ENCODE peak calls at places on chromosomes 12 and 14, in four cellular contexts. G is upper lobe of left lung, P is lower leg skin, W is cardiac fibroblast. N is an unnamed sample.
A peak's percentile ranks its signal among the peaks of the same experiment; 100 is the strongest.

GRCh38 chr12:1429980-1430379 is 164.4 kb downstream of the FBXL14 start:
- DNase-seq in W (peak; percentile 95), G (no peak), P (no peak), N (peak; percentile 73)

GRCh38 chr14:89186850-89187376 is 230.1 kb downstream of the FOXN3 start:
- DNase-seq in G (no peak), P (no peak), W (peak; percentile 47), N (no peak)

GRCh38 chr12:9134981-9135628 is 19.4 kb upstream of the A2M start:
- DNase-seq in G (peak; percentile 63), W (no peak), P (no peak), N (no peak)

GRCh38 chr12:45349911-45350310 is 134.0 kb downstream of the ANO6 start:
- DNase-seq in W (peak; percentile 33), P (no peak), G (no peak), N (no peak)

GRCh38 chr14:95681153-95681552 is 5.1 kb upstream of the TCL1B start:
- DNase-seq in G (no peak), P (peak; percentile 15), W (no peak), N (no peak)

GRCh38 chr12:90977224-90977623 is 22.2 kb upstream of the CCER1 start:
- DNase-seq in P (no peak), W (no peak), G (no peak), N (no peak)

GRCh38 chr12:123388948-123389559 is 5.1 kb downstream of the KMT5A start:
- DNase-seq in W (no peak), P (no peak), G (peak; percentile 89), N (no peak)

GRCh38 chr14:102899516-102899900 is 23.0 kb upstream of the AMN start:
- DNase-seq in G (no peak), P (no peak), W (no peak), N (no peak)

GRCh38 chr12:127811988-127812387 is 455.0 kb upstream of the TMEM132C start:
- DNase-seq in G (no peak), W (peak; percentile 3), P (no peak), N (peak; percentile 62)

GRCh38 chr12:108773798-108774788 is 42.8 kb upstream of the CORO1C start:
- DNase-seq in P (peak; percentile 95), W (peak; percentile 82), G (peak; percentile 85), N (peak; percentile 23)

GRCh38 chr14:47596232-47596631 is 79.2 kb downstream of the MDGA2 start:
- DNase-seq in P (no peak), W (no peak), G (no peak), N (no peak)

GRCh38 chr12:122975790-122976647 is 975 bp downstream of the OGFOD2 start:
- DNase-seq in P (no peak), G (no peak), W (no peak), N (no peak)

GRCh38 chr12:56601503-56601902 is 28.6 kb downstream of the BAZ2A start:
- DNase-seq in G (no peak), W (no peak), P (no peak), N (no peak)

GRCh38 chr14:29919845-29920244 is 7.8 kb downstream of the PRKD1 start:
- DNase-seq in G (no peak), W (no peak), P (no peak), N (no peak)

GRCh38 chr12:122982494-122982850 is 2.0 kb downstream of the ARL6IP4 start:
- DNase-seq in P (no peak), W (no peak), G (no peak), N (no peak)

GRCh38 chr12:116053479-116054195 is 223.9 kb downstream of the MED13L start:
- DNase-seq in G (no peak), W (peak; percentile 95), P (peak; percentile 83), N (peak; percentile 75)

GRCh38 chr12:91858186-91858585 is 287.5 kb downstream of the BTG1 start:
- DNase-seq in W (no peak), G (no peak), P (no peak), N (no peak)

GRCh38 chr14:54470701-54471100 is 18.1 kb downstream of the GMFB start:
- DNase-seq in P (no peak), W (no peak), G (no peak), N (no peak)

GRCh38 chr12:67386869-67387570 is 117.9 kb downstream of the CAND1 start:
- DNase-seq in P (no peak), W (no peak), G (no peak), N (no peak)

GRCh38 chr12:114241973-114242434 is 163.9 kb downstream of the TBX5 start:
- DNase-seq in P (no peak), G (no peak), W (no peak), N (no peak)

GRCh38 chr12:120468846-120469449 is 600 bp downstream of the SRSF9 start:
- DNase-seq in G (peak; percentile 90), P (peak; percentile 88), W (peak; percentile 15), N (no peak)

DNA sequence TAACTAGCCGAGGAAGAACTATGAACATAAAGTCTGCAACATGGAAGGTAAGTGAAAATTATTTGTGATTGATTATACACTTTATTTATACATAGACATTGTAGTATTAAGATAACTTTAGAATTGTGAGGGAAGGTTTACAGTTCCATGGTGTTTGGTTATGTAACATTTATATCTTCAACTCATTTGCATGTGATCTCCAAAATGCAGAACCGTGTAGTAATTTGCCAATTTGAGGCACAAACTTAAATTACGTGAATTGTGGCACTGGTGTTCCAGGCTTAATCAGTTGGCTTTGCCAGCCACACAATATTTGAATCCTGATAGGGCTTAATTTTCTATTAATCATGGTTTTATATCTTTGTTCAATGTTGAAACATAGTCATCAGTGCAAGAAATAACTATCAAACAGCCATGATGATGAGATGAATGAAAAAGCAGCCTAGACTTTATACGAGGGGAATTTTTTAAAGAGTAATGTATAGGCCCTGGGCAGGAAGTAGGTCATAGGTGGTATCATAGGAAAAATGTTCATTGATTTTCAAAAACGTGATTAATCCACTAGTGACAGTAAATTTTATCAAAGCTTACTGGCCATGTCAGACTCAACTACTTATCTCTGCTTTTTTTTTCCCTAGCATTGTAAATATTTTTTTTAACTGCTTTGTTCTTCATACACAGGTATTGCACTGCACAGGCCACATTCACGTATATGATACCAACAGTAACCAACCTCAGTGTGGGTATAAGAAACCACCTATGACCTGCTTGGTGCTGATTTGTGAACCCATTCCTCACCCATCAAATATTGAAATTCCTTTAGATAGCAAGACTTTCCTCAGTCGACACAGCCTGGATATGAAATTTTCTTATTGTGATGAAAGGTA is 31.7 kb downstream of the HIF1A start:
- DNase-seq in W (no peak), P (no peak), G (no peak), N (no peak)
- H3K4me3 ChIP-seq in W (no peak overlapping the region), P (no peak overlapping the region), G (no peak overlapping the region), N (no peak overlapping the region)

GRCh38 chr12:7162691-7163114 is 26.8 kb upstream of the PEX5 start:
- DNase-seq in P (no peak), W (peak; percentile 17), G (peak; percentile 63), N (no peak)
- TF ChIP-seq CTCF in P (no peak), W (peak; percentile 58), G (peak; percentile 49), N (peak; percentile 76)

GRCh38 chr12:42145552-42146215 is 1.0 kb upstream of the GXYLT1 start:
- DNase-seq in P (no peak), G (no peak), W (no peak), N (no peak)
- H3K4me3 ChIP-seq in P (no peak overlapping the region), G (no peak overlapping the region), W (no peak overlapping the region), N (no peak overlapping the region)

GRCh38 chr14:39107624-39108023 is 4.6 kb upstream of the SEC23A start:
- DNase-seq in G (no peak), P (no peak), W (peak; percentile 62), N (no peak)

GRCh38 chr14:39102265-39102968 is 618 bp downstream of the SEC23A start:
- DNase-seq in P (no peak), W (peak; percentile 63), G (no peak), N (no peak)

GRCh38 chr14:39108791-39109190 is 5.3 kb upstream of the GEMIN2 start:
- DNase-seq in W (no peak), G (no peak), P (no peak), N (no peak)

GRCh38 chr14:39099748-39100147 is 3.3 kb downstream of the SEC23A start:
- DNase-seq in P (no peak), G (no peak), W (no peak), N (no peak)

DNA sequence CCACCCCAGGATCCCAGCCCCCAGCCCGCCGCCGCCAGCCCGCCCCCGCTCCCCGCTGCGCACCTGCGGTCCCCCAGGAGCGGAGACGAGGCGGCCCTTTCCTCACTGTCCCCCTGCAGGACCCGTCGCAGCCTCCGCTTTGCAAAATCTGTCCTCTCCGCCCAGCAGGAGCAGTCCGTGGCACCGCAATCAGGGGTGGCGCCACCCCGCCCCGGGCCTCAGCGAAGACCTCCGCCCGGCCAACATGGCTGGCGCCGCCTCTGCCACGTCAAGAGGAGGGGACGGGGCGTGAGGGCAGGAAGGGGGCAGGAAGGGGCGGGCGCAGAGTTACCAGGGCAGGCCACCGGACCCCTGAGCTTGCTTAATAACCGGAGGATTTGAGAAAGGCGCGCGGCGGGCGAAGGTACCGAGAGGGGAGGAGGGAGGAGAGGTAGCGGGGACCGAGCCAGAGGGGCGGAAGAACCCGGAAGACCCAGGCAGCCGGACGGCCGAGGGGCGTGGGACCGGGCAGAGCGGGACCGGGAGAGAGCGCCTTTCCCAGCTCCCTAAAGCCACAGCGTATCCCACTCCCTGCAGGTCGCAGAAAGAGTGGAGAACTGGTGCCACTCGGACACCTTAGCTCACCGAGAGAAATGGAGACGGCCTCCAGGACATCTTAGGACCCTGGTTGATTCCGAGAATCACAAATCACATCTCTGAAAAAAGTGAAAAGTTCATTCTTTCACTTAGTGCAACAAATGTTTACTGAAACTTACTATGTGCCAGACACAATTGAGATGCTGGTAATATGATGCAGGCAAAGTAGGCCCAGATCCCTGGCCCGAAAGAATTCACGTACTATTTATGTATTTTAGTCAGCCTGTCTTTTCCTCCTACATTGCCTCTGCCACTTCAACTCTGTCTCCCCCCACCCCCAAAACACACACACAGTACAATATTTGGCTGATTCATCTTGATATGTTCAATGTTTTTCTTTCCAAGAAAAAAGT is at the start of gene SEC23A:
- DNase-seq in P (peak; percentile 98), W (peak; percentile 88), G (peak; percentile 96), N (no peak)
- TF ChIP-seq CTCF in P (peak; percentile 8), W (no peak), G (no peak), N (no peak)

DNA sequence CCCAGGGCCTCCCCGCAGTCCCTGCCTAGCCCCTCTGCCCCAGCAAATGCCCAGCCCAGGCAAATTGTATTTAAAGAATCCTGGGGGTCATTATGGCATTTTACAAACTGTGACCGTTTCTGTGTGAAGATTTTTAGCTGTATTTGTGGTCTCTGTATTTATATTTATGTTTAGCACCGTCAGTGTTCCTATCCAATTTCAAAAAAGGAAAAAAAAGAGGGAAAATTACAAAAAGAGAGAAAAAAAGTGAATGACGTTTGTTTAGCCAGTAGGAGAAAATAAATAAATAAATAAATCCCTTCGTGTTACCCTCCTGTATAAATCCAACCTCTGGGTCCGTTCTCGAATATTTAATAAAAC is 2.2 kb downstream of the HOXC6 start:
- DNase-seq in P (no peak), G (no peak), W (no peak), N (no peak)
- H3K4me3 ChIP-seq in P (no peak overlapping the region), G (no peak overlapping the region), W (no peak overlapping the region), N (no peak overlapping the region)

GRCh38 chr12:12404297-12404696 is 47.4 kb downstream of the BORCS5 start:
- DNase-seq in P (no peak), G (no peak), W (no peak), N (no peak)
- TF ChIP-seq CTCF in P (no peak), G (no peak), W (no peak), N (no peak)